ENCODE peak calls at places on chromosomes 2 and 18, in eight cellular contexts. B, H, L, G, J, F, E and R are unnamed samples. For H3K9me3 and H3K4me1, the result is how much of the 10 kb centered on the place peaks cover.

GRCh38 chr2:63425079-63425416 is 163.2 kb downstream of the WDPCP start:
- DNase-seq in F (no peak), E (no peak), H (no peak), L (no peak), J (no peak), B (no peak), G (no peak), R (no peak)

GRCh38 chr2:176534798-176535479 is 265.7 kb downstream of the MTX2 start:
- DNase-seq in G (no peak), J (no peak), L (peak), F (no peak), H (no peak), B (no peak), E (no peak), R (no peak)

GRCh38 chr2:84847326-84848050 is 33.4 kb downstream of the TRABD2A start:
- DNase-seq in J (no peak), B (no peak), H (no peak), F (no peak), G (no peak), L (no peak), E (no peak), R (peak)

GRCh38 chr2:165725421-165725820 is 68.6 kb downstream of the GALNT3 start:
- DNase-seq in H (no peak), E (no peak), F (no peak), L (peak), J (peak), G (no peak), B (no peak), R (no peak)

GRCh38 chr18:34222025-34222395 is 2.7 kb downstream of the NOL4 start:
- DNase-seq in E (no peak), L (no peak), G (no peak), H (no peak), F (no peak), J (no peak), B (no peak), R (peak)

GRCh38 chr2:170715932-170716777 is 1.0 kb downstream of the SP5 start:
- DNase-seq in B (no peak), L (no peak), F (no peak), H (no peak), J (no peak), E (peak), G (peak), R (peak)

GRCh38 chr2:121182520-121182919 is 102.5 kb downstream of the TFCP2L1 start:
- DNase-seq in F (no peak), B (no peak), G (no peak), E (no peak), J (no peak), H (no peak), L (peak), R (no peak)

GRCh38 chr2:160271166-160272086 is 71.4 kb upstream of the ITGB6 start:
- DNase-seq in G (no peak), E (peak), F (no peak), B (no peak), L (no peak), J (no peak), H (no peak), R (peak)

GRCh38 chr2:234308814-234309195 is 188.1 kb downstream of the ARL4C start:
- DNase-seq in H (peak), B (peak), J (peak), E (no peak), F (peak), G (no peak), L (peak), R (no peak)

GRCh38 chr2:35428548-35428947 is 927.0 kb upstream of the CRIM1 start:
- DNase-seq in B (no peak), E (peak), L (peak), G (peak), H (no peak), F (no peak), J (no peak), R (peak)

GRCh38 chr2:100188326-100188725 is 45.9 kb upstream of the AFF3 start:
- DNase-seq in B (no peak), E (no peak), G (no peak), H (no peak), L (no peak), J (no peak), F (no peak), R (no peak)

GRCh38 chr2:10254373-10255188 is 48.1 kb upstream of the HPCAL1 start:
- DNase-seq in J (peak), F (peak), H (no peak), B (peak), E (no peak), L (peak), G (no peak), R (peak)

GRCh38 chr2:212618636-212619035 is 80.0 kb upstream of the ERBB4 start:
- DNase-seq in J (peak), L (peak), G (no peak), F (no peak), E (no peak), B (no peak), H (no peak), R (no peak)

GRCh38 chr2:38248707-38249106 is 128.4 kb downstream of the ATL2 start:
- DNase-seq in G (no peak), J (no peak), H (no peak), L (no peak), E (no peak), B (no peak), F (no peak), R (no peak)

GRCh38 chr2:227406177-227407031 is 18.7 kb upstream of the SCYGR1 start:
- DNase-seq in G (peak), L (peak), E (peak), F (peak), H (no peak), J (peak), B (peak), R (peak)

GRCh38 chr18:36850527-36851201 is 21.7 kb downstream of the KIAA1328 start:
- DNase-seq in J (peak), E (no peak), F (no peak), B (no peak), G (no peak), H (no peak), L (peak), R (no peak)

GRCh38 chr2:174198846-174199564 is 49.3 kb downstream of the OLA1 start:
- DNase-seq in F (no peak), J (peak), B (no peak), L (peak), H (no peak), G (no peak), E (no peak), R (no peak)

GRCh38 chr2:89811295-89811694 is 1119.8 kb downstream of the RPIA start:
- DNase-seq in E (no peak), B (no peak), J (no peak), H (no peak), L (no peak), F (no peak), G (no peak), R (no peak)
- H3K9me3 ChIP-seq in E (under half), B (under half), J (under half), H (under half), L (half or more), F (under half), G (half or more), R (under half)

GRCh38 chr2:217271813-217272212 is 411.9 kb upstream of the TNP1 start:
- DNase-seq in F (no peak), H (no peak), B (no peak), L (no peak), G (no peak), J (no peak), E (no peak), R (no peak)

GRCh38 chr2:217270089-217270800 is 410.4 kb upstream of the TNP1 start:
- DNase-seq in G (no peak), L (no peak), J (no peak), F (no peak), E (no peak), B (no peak), H (no peak), R (peak)

GRCh38 chr2:217273158-217273557 is 413.3 kb upstream of the TNP1 start:
- DNase-seq in H (no peak), B (no peak), J (no peak), G (no peak), F (no peak), E (no peak), L (no peak), R (peak)

GRCh38 chr2:217268978-217269377 is 409.1 kb upstream of the TNP1 start:
- DNase-seq in H (no peak), E (no peak), F (no peak), G (no peak), J (no peak), L (no peak), B (no peak), R (no peak)

DNA sequence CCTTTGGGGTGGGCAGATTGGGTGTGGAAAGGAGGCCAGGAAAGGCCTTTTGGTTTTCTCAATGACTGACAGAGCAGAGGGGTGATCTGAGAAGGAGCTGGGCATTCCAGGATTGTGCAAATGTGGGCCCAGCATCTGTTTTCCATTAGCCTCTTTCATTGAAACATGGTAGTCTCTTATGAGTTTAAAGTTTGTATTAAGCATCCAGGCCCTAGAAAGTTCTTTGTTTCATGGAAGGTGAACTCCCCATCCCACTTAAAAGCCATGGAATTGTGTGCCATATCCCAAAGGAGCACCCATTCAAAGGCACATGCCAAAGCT is 410.9 kb upstream of the TNP1 start:
- DNase-seq in H (no peak), J (peak), G (no peak), B (no peak), E (no peak), F (no peak), L (no peak), R (no peak)
- H3K4me1 ChIP-seq in H (under half), J (under half), G (under half), B (under half), E (under half), F (under half), L (under half), R (under half)

DNA sequence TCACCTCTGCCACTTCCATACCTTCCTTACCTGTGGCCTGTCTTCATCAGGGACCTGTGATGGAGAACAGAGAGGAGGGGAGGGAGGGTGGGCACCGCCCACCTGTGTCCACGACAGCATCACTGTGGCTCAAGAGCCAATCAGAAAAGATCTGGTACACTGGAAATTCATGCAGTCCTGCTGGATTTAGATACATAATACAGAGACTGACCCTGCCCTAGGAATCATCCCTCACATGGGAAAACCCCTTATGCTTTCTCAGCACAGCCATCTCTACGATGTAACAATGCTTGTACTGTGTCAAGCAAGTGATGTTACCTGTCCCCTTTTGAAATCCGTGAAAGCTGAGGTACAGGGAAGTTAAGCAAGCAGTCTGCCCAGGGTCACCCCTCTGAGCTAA is 145.6 kb upstream of the EPAS1 start:
- DNase-seq in L (no peak), F (no peak), J (peak), H (no peak), E (no peak), B (no peak), G (no peak), R (no peak)
- H3K27ac ChIP-seq in L (no peak), F (no peak), J (no peak), H (no peak), E (no peak), B (peak), G (peak), R (no peak)

GRCh38 chr2:102803041-102803896 is 41.4 kb downstream of the TMEM182 start:
- DNase-seq in E (no peak), B (no peak), G (no peak), L (no peak), F (no peak), H (no peak), J (no peak), R (no peak)
- H3K9me3 ChIP-seq in E (under half), B (under half), G (under half), L (under half), F (under half), H (under half), J (under half), R (half or more)

GRCh38 chr2:157432475-157433106 is 11.3 kb downstream of the CYTIP start:
- DNase-seq in G (no peak), J (no peak), E (no peak), H (no peak), B (no peak), F (no peak), L (no peak), R (no peak)
- H3K4me1 ChIP-seq in G (under half), J (under half), E (under half), H (half or more), B (under half), F (under half), L (under half), R (under half)

DNA sequence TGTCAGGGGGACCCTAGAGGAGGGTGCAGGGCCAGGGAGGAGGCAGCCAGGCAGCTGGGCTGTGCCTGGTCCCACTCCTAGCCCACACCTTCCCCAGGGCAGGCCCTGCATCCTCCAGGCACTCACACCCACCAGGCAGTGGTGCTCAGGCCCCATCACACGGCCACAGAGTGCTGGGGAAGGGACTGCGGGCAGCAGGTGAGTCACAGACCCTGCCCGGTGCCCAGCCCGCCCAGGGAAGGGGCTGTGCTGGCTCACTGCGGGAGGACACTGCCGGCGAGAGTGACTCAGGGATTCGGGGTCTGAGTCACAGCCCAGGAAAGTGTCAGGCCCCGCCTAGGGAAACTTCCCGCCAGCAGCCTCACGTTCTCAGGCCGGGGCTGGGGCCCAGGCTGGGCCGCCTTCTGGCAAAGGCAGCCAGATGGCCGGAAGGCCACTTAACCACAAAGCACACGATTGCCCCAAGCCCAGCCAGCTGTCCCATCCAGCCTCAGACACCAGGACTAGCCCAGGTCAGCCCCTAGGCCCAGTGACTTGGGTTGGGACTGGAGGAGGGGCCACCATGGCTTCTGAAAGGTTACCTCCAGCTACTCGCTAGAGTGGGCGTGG is 42.2 kb downstream of the BIN1 start:
- DNase-seq in F (peak), J (peak), E (peak), H (peak), G (peak), B (peak), L (peak), R (peak)
- H3K27ac ChIP-seq in F (no peak), J (peak), E (no peak), H (peak), G (peak), B (peak), L (peak), R (peak)

DNA sequence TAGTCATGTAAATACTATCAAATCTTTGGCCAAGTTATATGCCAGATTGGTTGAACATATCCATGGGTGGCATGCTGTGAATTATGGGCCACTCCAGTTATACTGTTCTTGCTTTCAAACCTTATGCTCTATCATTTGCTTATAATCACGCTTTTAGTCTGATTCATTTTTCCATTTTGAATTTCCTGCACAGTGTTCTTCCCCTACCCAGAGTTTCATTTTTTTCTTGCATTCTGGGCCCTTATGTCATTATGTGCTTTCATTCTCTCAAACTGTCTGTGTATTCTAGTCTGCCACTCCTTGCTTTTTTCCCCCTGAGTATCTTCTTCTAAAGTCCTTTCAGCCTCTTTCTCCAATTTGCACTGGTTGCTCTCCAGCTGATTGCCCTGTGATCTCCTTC is 364.1 kb downstream of the ARHGAP15 start:
- DNase-seq in L (no peak), B (no peak), G (no peak), H (no peak), F (no peak), J (no peak), E (no peak), R (no peak)
- H3K9me3 ChIP-seq in L (under half), B (under half), G (under half), H (under half), F (under half), J (under half), E (under half), R (under half)

GRCh38 chr2:142325870-142326269 is 195.1 kb upstream of the LRP1B start:
- DNase-seq in B (no peak), L (no peak), G (no peak), E (no peak), J (no peak), H (no peak), F (no peak), R (no peak)
- H3K4me1 ChIP-seq in B (under half), L (under half), G (under half), E (under half), J (under half), H (under half), F (under half), R (under half)

GRCh38 chr2:239266779-239267410 is 133.9 kb downstream of the HDAC4 start:
- DNase-seq in H (no peak), G (no peak), F (no peak), E (no peak), L (no peak), B (no peak), J (no peak), R (no peak)

GRCh38 chr2:239265681-239266435 is 135.0 kb downstream of the HDAC4 start:
- DNase-seq in E (no peak), B (no peak), L (no peak), F (no peak), G (no peak), J (no peak), H (no peak), R (no peak)

GRCh38 chr2:239264838-239265651 is 135.8 kb downstream of the HDAC4 start:
- DNase-seq in H (peak), F (peak), J (peak), G (no peak), E (no peak), B (peak), L (peak), R (no peak)

GRCh38 chr2:239267411-239267941 is 133.3 kb downstream of the HDAC4 start:
- DNase-seq in J (peak), L (peak), G (peak), E (no peak), B (no peak), F (peak), H (peak), R (no peak)

DNA sequence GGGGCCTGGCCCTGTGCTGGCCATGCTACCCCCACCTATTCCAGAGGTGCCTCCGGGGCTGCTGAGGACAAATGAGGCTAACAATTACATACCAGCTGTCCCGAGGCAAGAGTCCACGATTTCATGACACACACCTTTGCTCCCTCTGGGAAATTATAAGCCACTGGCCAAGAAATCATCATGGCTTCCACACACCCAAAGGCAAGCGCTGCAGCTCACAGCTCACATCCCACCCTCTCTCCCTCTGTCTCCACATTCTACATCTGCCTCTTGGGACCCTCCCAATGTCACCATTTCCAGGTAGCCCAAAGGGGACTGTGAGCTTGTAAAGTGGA is 134.4 kb downstream of the HDAC4 start:
- DNase-seq in H (no peak), F (no peak), B (no peak), E (no peak), L (no peak), G (no peak), J (no peak), R (no peak)
- H3K27ac ChIP-seq in H (peak), F (no peak), B (peak), E (no peak), L (no peak), G (peak), J (peak), R (no peak)

GRCh38 chr18:79890638-79891037 is 60.8 kb downstream of the SLC66A2 start:
- DNase-seq in B (no peak), H (no peak), J (no peak), E (no peak), L (no peak), F (no peak), G (no peak), R (no peak)

GRCh38 chr18:79884963-79885728 is 66.3 kb downstream of the SLC66A2 start:
- DNase-seq in L (no peak), G (no peak), F (no peak), H (no peak), E (no peak), B (no peak), J (no peak), R (peak)

GRCh38 chr18:79887181-79888000 is 64.1 kb downstream of the SLC66A2 start:
- DNase-seq in G (no peak), L (no peak), H (no peak), E (no peak), B (no peak), F (no peak), J (no peak), R (peak)

GRCh38 chr18:79889569-79889968 is 61.9 kb downstream of the SLC66A2 start:
- DNase-seq in G (no peak), L (no peak), B (no peak), E (no peak), H (no peak), F (no peak), J (no peak), R (no peak)

DNA sequence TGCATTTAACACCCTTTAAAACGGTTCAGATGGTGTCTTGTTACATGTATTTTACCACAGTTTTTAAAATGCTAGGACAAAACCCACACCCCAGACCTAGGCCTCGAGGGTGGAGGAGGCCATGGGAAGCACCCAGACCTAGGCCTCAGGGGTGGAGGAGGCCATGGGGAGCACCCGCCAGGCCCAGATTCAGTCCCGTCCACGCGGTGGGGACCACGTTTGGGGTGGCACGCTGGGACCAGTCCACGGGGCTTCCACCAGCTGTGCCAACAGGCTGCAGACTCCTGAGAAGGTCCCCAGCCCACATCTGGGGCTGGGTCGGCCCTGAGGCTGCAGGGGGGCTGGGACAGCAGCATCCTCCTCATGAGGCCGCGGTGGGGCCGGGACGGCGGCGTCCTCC is 63.4 kb downstream of the SLC66A2 start:
- DNase-seq in G (no peak), J (no peak), H (no peak), L (no peak), E (no peak), B (no peak), F (no peak), R (no peak)
- H3K9me3 ChIP-seq in G (under half), J (under half), H (under half), L (under half), E (under half), B (under half), F (under half), R (under half)